ENCODE peak calls at places on chromosomes 16 and 17, in six cellular contexts. N is AG04450; K is activated naive CD4-positive, alpha-beta T cell treated with anti-CD3 and anti-CD28 coated beads, Interleukin-2, amount 10 ng/mL, durations not matched to agents 7 days and 5 days; M is neural progenitor cell; O is NCI-H460; U is psoas muscle. D is an unnamed sample.
A peak's percentile ranks its signal among the peaks of the same experiment; 100 is the strongest.

GRCh38 chr17:20935740-20936139 is 107.1 kb downstream of the USP22 start:
- DNase-seq in N (no peak), K (no peak), M (no peak), O (peak; percentile 64), U (no peak), D (no peak)

GRCh38 chr17:57085448-57086068 is 512 bp downstream of the AKAP1 start:
- DNase-seq in N (no peak), K (peak; percentile 75), M (peak; percentile 82), O (no peak), U (peak; percentile 83), D (peak; percentile 91)

GRCh38 chr16:54630284-54630967 is 300.2 kb upstream of the IRX5 start:
- DNase-seq in N (no peak), K (no peak), M (no peak), O (no peak), U (no peak), D (no peak)

GRCh38 chr17:17812211-17813054 is 24.4 kb downstream of the SREBF1 start:
- DNase-seq in N (no peak), K (peak; percentile 70), M (peak; percentile 83), O (no peak), U (peak; percentile 89), D (peak; percentile 98)

GRCh38 chr17:2002767-2003329 is 22.3 kb downstream of the RTN4RL1 start:
- DNase-seq in N (no peak), K (no peak), M (no peak), O (no peak), U (no peak), D (peak; percentile 63)

GRCh38 chr17:39400547-39401411 is 647 bp downstream of the FBXL20 start:
- DNase-seq in N (no peak), K (peak; percentile 49), M (no peak), O (no peak), U (peak; percentile 70), D (no peak)

GRCh38 chr17:39527220-39527813 is 66.0 kb downstream of the CDK12 start:
- DNase-seq in N (no peak), K (no peak), M (peak; percentile 39), O (peak; percentile 11), U (no peak), D (peak; percentile 59)

GRCh38 chr17:33811006-33811760 is 443.9 kb upstream of the CCL2 start:
- DNase-seq in N (no peak), K (no peak), M (peak; percentile 33), O (no peak), U (no peak), D (no peak)

GRCh38 chr17:44927696-44928095 is 12.4 kb upstream of the GFAP start:
- DNase-seq in N (no peak), K (no peak), M (no peak), O (no peak), U (no peak), D (peak; percentile 40)

GRCh38 chr17:549197-550040 is 165.2 kb downstream of the VPS53 start:
- DNase-seq in N (peak; percentile 71), K (no peak), M (no peak), O (no peak), U (no peak), D (no peak)

GRCh38 chr17:41133880-41134735 is 6.2 kb downstream of the KRTAP4-6 start:
- DNase-seq in N (no peak), K (no peak), M (no peak), O (no peak), U (no peak), D (no peak)

GRCh38 chr17:27544350-27545131 is 86.4 kb upstream of the LGALS9 start:
- DNase-seq in N (no peak), K (peak; percentile 73), M (no peak), O (no peak), U (no peak), D (peak; percentile 51)

GRCh38 chr17:75664099-75664549 is 2.8 kb downstream of the RECQL5 start:
- DNase-seq in N (no peak), K (no peak), M (no peak), O (no peak), U (no peak), D (no peak)

GRCh38 chr17:5468075-5468473 is 708 bp downstream of the DHX33 start:
- DNase-seq in N (no peak), K (no peak), M (no peak), O (no peak), U (no peak), D (no peak)

GRCh38 chr16:64589836-64590235 is 532.0 kb downstream of the CDH11 start:
- DNase-seq in N (peak; percentile 2), K (no peak), M (no peak), O (no peak), U (no peak), D (no peak)

D was measured in endodermal cell.